ENCODE peak calls at places on chromosomes 13 and 19, in eight cellular contexts. R is HT-29; O is activated CD4-positive, alpha-beta T cell treated with anti-CD3 and anti-CD28 coated beads for 24 hours; M is T-cell; H is T1000; Z is A549; C is NCI-H524; U is activated T-helper 9 cell treated with anti-CD3 and anti-CD28 coated beads, Interleukin-2, amount 50 U/mL, for 16 hours. F is an unnamed sample.

GRCh38 chr19:56595548-56595899 is 422 bp downstream of the ZNF71 start:
- DNase-seq in R (no peak), U (no peak), Z (no peak), C (no peak), H (no peak), O (no peak), M (no peak), F (peak)

GRCh38 chr13:98795220-98795619 is 42.7 kb upstream of the SLC15A1 start:
- DNase-seq in H (no peak), C (no peak), U (no peak), R (no peak), O (no peak), M (no peak), Z (no peak), F (no peak)

GRCh38 chr13:111184685-111185401 is 69.7 kb downstream of the ARHGEF7 start:
- DNase-seq in M (peak), C (peak), O (no peak), H (no peak), Z (no peak), R (no peak), U (no peak), F (no peak)

GRCh38 chr13:33111414-33112110 is 95.3 kb downstream of the KL start:
- DNase-seq in O (no peak), Z (no peak), C (no peak), M (no peak), U (no peak), H (no peak), R (no peak), F (no peak)

GRCh38 chr19:6424190-6424938 is at the start of gene KHSRP:
- DNase-seq in H (no peak), U (peak), Z (no peak), M (peak), C (no peak), R (no peak), O (no peak), F (no peak)

GRCh38 chr13:31234729-31235128 is 35.0 kb downstream of the B3GLCT start:
- DNase-seq in C (no peak), U (no peak), M (no peak), R (peak), O (no peak), Z (peak), H (no peak), F (no peak)

GRCh38 chr13:113399755-113400149 is 35.8 kb upstream of the GRTP1 start:
- DNase-seq in M (no peak), Z (no peak), R (no peak), H (no peak), U (no peak), C (no peak), O (no peak), F (no peak)

GRCh38 chr13:99385161-99385560 is 78.0 kb upstream of the GPR183 start:
- DNase-seq in O (no peak), R (no peak), H (no peak), Z (no peak), M (no peak), C (no peak), U (no peak), F (no peak)

GRCh38 chr13:21812192-21812626 is 141.3 kb downstream of the FGF9 start:
- DNase-seq in U (no peak), O (no peak), H (no peak), M (no peak), C (peak), R (peak), Z (no peak), F (no peak)

GRCh38 chr13:112062619-112063308 is 4.2 kb upstream of the SOX1 start:
- DNase-seq in M (no peak), C (no peak), U (no peak), R (no peak), Z (no peak), H (no peak), O (no peak), F (no peak)

GRCh38 chr19:4472174-4472974 is at the start of gene HDGFL2:
- DNase-seq in Z (no peak), U (no peak), H (no peak), R (no peak), O (peak), M (no peak), C (no peak), F (no peak)